ENCODE peak calls at places on chromosomes 12 and 14, in nine cellular contexts. V, T, E, K, F, G, R, Z and Q are unnamed samples.
A peak's percentile ranks its signal among the peaks of the same experiment; 100 is the strongest.

GRCh38 chr12:107396991-107397390 is 288.6 kb upstream of the PWP1 start:
- DNase-seq in K (no peak), F (no peak), T (no peak), V (no peak), E (no peak), R (peak; percentile 82), G (no peak), Z (no peak), Q (no peak)

GRCh38 chr12:80195737-80196136 is 96.4 kb downstream of the OTOGL start:
- DNase-seq in T (no peak), V (no peak), G (no peak), E (no peak), R (peak; percentile 54), Z (no peak), F (no peak), K (no peak), Q (no peak)

GRCh38 chr14:103102689-103103260 is 8.2 kb downstream of the EXOC3L4 start:
- DNase-seq in F (no peak), R (no peak), G (no peak), Z (no peak), K (no peak), V (no peak), T (no peak), E (no peak), Q (no peak)

GRCh38 chr12:107057071-107057834 is 36.1 kb downstream of the CRY1 start:
- DNase-seq in Z (no peak), T (no peak), E (no peak), G (peak; percentile 55), V (no peak), K (no peak), R (peak; percentile 72), F (no peak), Q (no peak)

GRCh38 chr12:89309452-89309802 is 42.9 kb downstream of the DUSP6 start:
- DNase-seq in T (no peak), R (no peak), G (no peak), V (no peak), K (no peak), Z (no peak), E (no peak), F (no peak), Q (no peak)

GRCh38 chr12:90959538-90960139 is 4.7 kb upstream of the CCER1 start:
- DNase-seq in V (no peak), T (no peak), G (no peak), E (no peak), Z (no peak), R (peak; percentile 46), F (no peak), K (peak; percentile 52), Q (peak; percentile 32)

GRCh38 chr12:43291516-43291915 is 260.5 kb downstream of the ADAMTS20 start:
- DNase-seq in K (no peak), V (no peak), R (peak; percentile 37), T (no peak), E (no peak), G (peak; percentile 91), F (no peak), Z (no peak), Q (no peak)

GRCh38 chr12:53713516-53713915 is 13.7 kb downstream of the CALCOCO1 start:
- DNase-seq in T (no peak), R (no peak), Z (no peak), E (no peak), V (no peak), G (no peak), F (no peak), K (no peak), Q (no peak)

GRCh38 chr12:81095470-81096232 is 17.8 kb downstream of the ACSS3 start:
- DNase-seq in G (peak; percentile 14), R (no peak), Z (no peak), K (peak; percentile 83), T (no peak), F (no peak), V (no peak), E (no peak), Q (no peak)

GRCh38 chr14:57865066-57865449 is 834 bp downstream of the SLC35F4 start:
- DNase-seq in E (no peak), V (no peak), Z (no peak), F (no peak), G (no peak), R (no peak), T (no peak), K (no peak), Q (no peak)

GRCh38 chr12:90940872-90941499 is 14.0 kb downstream of the CCER1 start:
- DNase-seq in T (no peak), V (no peak), G (peak; percentile 52), Z (no peak), E (no peak), K (peak; percentile 49), R (peak; percentile 71), F (no peak), Q (peak; percentile 51)

GRCh38 chr14:47929334-47929733 is 253.9 kb upstream of the MDGA2 start:
- DNase-seq in T (no peak), G (no peak), R (no peak), F (no peak), V (no peak), K (no peak), Z (no peak), E (no peak), Q (no peak)
- H3K4me3 ChIP-seq in T (no peak overlapping the region), G (no peak overlapping the region), R (no peak overlapping the region), F (no peak overlapping the region), V (no peak overlapping the region), K (no peak overlapping the region), Z (no peak overlapping the region), E (no peak overlapping the region), Q (no peak overlapping the region)

GRCh38 chr12:122111070-122111750 is 32.7 kb downstream of the MLXIP start:
- DNase-seq in E (no peak), F (no peak), V (no peak), G (no peak), K (no peak), Z (no peak), R (peak; percentile 77), T (no peak), Q (no peak)

GRCh38 chr12:122121341-122122192 is 43.0 kb downstream of the MLXIP start:
- DNase-seq in F (peak; percentile 7), T (no peak), K (no peak), Z (no peak), R (no peak), E (no peak), G (no peak), V (no peak), Q (no peak)

GRCh38 chr12:122117979-122118378 is 39.4 kb downstream of the MLXIP start:
- DNase-seq in G (no peak), K (no peak), V (no peak), Z (no peak), E (no peak), F (no peak), R (no peak), T (no peak), Q (no peak)

DNA sequence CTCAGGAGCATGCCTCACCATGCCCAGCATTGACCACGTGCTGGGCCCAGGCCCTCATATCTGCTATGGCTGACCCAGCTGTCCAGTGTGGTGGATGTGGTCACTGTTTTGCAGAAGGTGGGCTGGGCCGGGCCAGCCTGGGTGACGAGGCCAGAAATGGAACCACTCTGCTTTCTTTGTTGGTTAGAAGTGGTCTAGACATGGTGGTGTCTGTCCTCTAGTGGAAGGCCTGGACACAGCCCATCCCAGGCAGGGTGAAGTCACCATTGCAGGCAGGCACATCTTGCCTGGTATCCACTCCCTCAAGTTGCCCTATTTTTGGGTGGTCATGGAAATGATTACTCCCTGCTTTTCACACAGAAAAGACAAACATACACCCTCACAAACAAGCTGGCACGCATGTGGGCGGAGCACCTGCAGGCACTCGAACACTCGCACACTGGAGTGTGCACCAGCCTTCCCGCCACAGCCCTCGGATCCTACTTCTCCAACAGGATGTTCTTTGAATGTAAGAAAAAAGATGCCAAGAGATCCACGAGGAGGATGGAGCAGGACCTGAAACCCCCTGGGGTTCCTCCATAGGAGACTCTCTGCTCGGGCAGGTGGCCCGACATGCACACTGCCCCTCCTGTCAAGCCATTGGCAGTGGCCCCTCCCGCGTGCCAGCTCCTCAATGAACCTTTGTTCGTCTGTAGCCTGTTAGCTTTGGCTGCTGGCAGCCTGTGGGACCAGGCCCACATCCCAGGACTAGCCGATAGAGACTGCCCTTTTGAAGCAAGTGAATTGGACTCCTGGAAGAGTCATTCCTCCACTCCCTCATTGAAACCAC is 38.4 kb downstream of the MLXIP start:
- DNase-seq in F (no peak), Z (no peak), K (no peak), V (peak; percentile 13), G (no peak), E (no peak), T (no peak), R (no peak), Q (no peak)
- H3K4me3 ChIP-seq in F (no peak overlapping the region), Z (no peak overlapping the region), K (no peak overlapping the region), V (no peak overlapping the region), G (no peak overlapping the region), E (no peak overlapping the region), T (no peak overlapping the region), R (no peak overlapping the region), Q (no peak overlapping the region)

GRCh38 chr12:38977132-38977531 is 71.7 kb upstream of the CPNE8 start:
- DNase-seq in R (no peak), E (no peak), T (no peak), Z (no peak), V (no peak), F (no peak), G (no peak), K (no peak), Q (no peak)
- H3K4me3 ChIP-seq in R (no peak overlapping the region), E (no peak overlapping the region), T (no peak overlapping the region), Z (no peak overlapping the region), V (no peak overlapping the region), F (no peak overlapping the region), G (no peak overlapping the region), K (no peak overlapping the region), Q (no peak overlapping the region)

GRCh38 chr12:51911788-51912711 is 4.7 kb downstream of the ACVRL1 start:
- DNase-seq in F (peak; percentile 63), T (peak; percentile 61), Z (no peak), R (no peak), K (peak; percentile 75), V (peak; percentile 62), G (no peak), E (no peak), Q (no peak)

GRCh38 chr12:51910691-51911090 is 3.4 kb downstream of the ACVRL1 start:
- DNase-seq in K (no peak), E (no peak), R (no peak), F (no peak), G (no peak), Z (no peak), T (no peak), V (no peak), Q (no peak)

GRCh38 chr12:51911307-51911706 is 4.0 kb downstream of the ACVRL1 start:
- DNase-seq in T (no peak), E (no peak), G (no peak), R (no peak), V (no peak), F (no peak), K (no peak), Z (no peak), Q (no peak)

GRCh38 chr12:51908876-51909592 is 1.7 kb downstream of the ACVRL1 start:
- DNase-seq in E (no peak), G (no peak), V (no peak), R (no peak), Z (no peak), T (no peak), F (no peak), K (no peak), Q (no peak)

DNA sequence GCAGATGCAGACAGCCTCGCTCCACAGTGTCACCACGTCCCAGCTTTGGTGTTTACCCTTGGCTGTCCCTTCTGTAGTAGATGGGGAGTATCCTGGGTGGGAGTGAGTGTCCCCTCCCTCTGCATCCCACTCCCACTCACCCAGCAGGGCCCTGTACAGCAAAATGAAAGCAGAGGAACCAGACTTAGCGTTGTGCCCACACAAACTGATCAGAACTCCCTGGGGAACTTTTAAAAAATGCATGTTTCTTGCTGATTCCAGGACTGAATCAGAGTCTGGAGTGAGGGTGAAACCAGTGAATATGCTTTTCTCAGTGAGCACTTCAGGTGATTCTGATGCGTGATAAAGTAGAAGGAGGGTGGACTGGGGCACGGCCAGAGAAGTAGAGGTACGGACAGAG is 2.9 kb downstream of the ACVRL1 start:
- DNase-seq in R (no peak), Z (no peak), V (no peak), G (no peak), K (no peak), E (no peak), T (no peak), F (no peak), Q (no peak)
- H3K4me3 ChIP-seq in R (no peak overlapping the region), Z (no peak overlapping the region), V (no peak overlapping the region), G (no peak overlapping the region), K (no peak overlapping the region), E (no peak overlapping the region), T (no peak overlapping the region), F (peak overlapping the region; percentile 63), Q (no peak overlapping the region)